ENCODE peak calls at places on chromosomes 1 and 21, in eight cellular contexts. One of them, this sample, is unnamed.

GRCh38 chr1:153506386-153506785 is 29.4 kb downstream of the S100A6 start:
- DNase-seq in cardiac muscle cell: no peak
- DNase-seq in K562: no peak
- DNase-seq in breast epithelium: no peak
- DNase-seq in left ventricle myocardium inferior: no peak
- DNase-seq in fibroblast of lung: no peak
- DNase-seq in mesendoderm: no peak
- DNase-seq in neural progenitor cell: no peak
- DNase-seq in this sample: no peak

GRCh38 chr21:26449161-26449560 is 123.9 kb downstream of the CYYR1 start:
- DNase-seq in cardiac muscle cell: peak; percentile 64
- DNase-seq in breast epithelium: no peak
- DNase-seq in fibroblast of lung: peak; percentile 69
- DNase-seq in K562: no peak
- DNase-seq in neural progenitor cell: no peak
- DNase-seq in mesendoderm: no peak
- DNase-seq in left ventricle myocardium inferior: no peak
- DNase-seq in this sample: no peak

GRCh38 chr21:39601194-39601940 is 11.4 kb upstream of the B3GALT5 start:
- DNase-seq in mesendoderm: no peak
- DNase-seq in fibroblast of lung: peak; percentile 50
- DNase-seq in left ventricle myocardium inferior: no peak
- DNase-seq in cardiac muscle cell: no peak
- DNase-seq in breast epithelium: no peak
- DNase-seq in neural progenitor cell: no peak
- DNase-seq in K562: no peak
- DNase-seq in this sample: no peak

GRCh38 chr1:20588634-20589225 is at the start of gene CDA:
- DNase-seq in mesendoderm: peak; percentile 42
- DNase-seq in breast epithelium: no peak
- DNase-seq in fibroblast of lung: no peak
- DNase-seq in left ventricle myocardium inferior: peak; percentile 25
- DNase-seq in K562: no peak
- DNase-seq in neural progenitor cell: no peak
- DNase-seq in cardiac muscle cell: no peak
- DNase-seq in this sample: no peak

GRCh38 chr21:39048574-39048973 is 134.7 kb downstream of the PSMG1 start:
- DNase-seq in K562: no peak
- DNase-seq in left ventricle myocardium inferior: no peak
- DNase-seq in fibroblast of lung: peak; percentile 71
- DNase-seq in neural progenitor cell: no peak
- DNase-seq in cardiac muscle cell: peak; percentile 78
- DNase-seq in mesendoderm: no peak
- DNase-seq in breast epithelium: no peak
- DNase-seq in this sample: no peak

GRCh38 chr21:16713331-16714114 is 799.3 kb upstream of the CXADR start:
- DNase-seq in left ventricle myocardium inferior: no peak
- DNase-seq in cardiac muscle cell: peak; percentile 32
- DNase-seq in neural progenitor cell: no peak
- DNase-seq in mesendoderm: no peak
- DNase-seq in breast epithelium: no peak
- DNase-seq in K562: no peak
- DNase-seq in fibroblast of lung: peak; percentile 23
- DNase-seq in this sample: no peak

GRCh38 chr1:113998361-113998760 is 19.1 kb downstream of the OLFML3 start:
- DNase-seq in cardiac muscle cell: peak; percentile 74
- DNase-seq in K562: no peak
- DNase-seq in mesendoderm: no peak
- DNase-seq in left ventricle myocardium inferior: no peak
- DNase-seq in fibroblast of lung: no peak
- DNase-seq in breast epithelium: no peak
- DNase-seq in neural progenitor cell: no peak
- DNase-seq in this sample: no peak

GRCh38 chr1:198107041-198107440 is 49.8 kb upstream of the NEK7 start:
- DNase-seq in cardiac muscle cell: peak; percentile 16
- DNase-seq in neural progenitor cell: no peak
- DNase-seq in mesendoderm: peak; percentile 70
- DNase-seq in left ventricle myocardium inferior: no peak
- DNase-seq in K562: no peak
- DNase-seq in fibroblast of lung: peak; percentile 55
- DNase-seq in breast epithelium: no peak
- DNase-seq in this sample: no peak

GRCh38 chr1:158007949-158008386 is 14.5 kb downstream of the KIRREL1 start:
- DNase-seq in K562: no peak
- DNase-seq in mesendoderm: peak; percentile 75
- DNase-seq in fibroblast of lung: no peak
- DNase-seq in cardiac muscle cell: no peak
- DNase-seq in breast epithelium: no peak
- DNase-seq in neural progenitor cell: no peak
- DNase-seq in left ventricle myocardium inferior: no peak
- DNase-seq in this sample: no peak

GRCh38 chr1:204417231-204417997 is 5.8 kb upstream of the PPP1R15B start:
- DNase-seq in fibroblast of lung: peak; percentile 98
- DNase-seq in breast epithelium: peak; percentile 73
- DNase-seq in K562: peak; percentile 84
- DNase-seq in cardiac muscle cell: peak; percentile 92
- DNase-seq in left ventricle myocardium inferior: peak; percentile 32
- DNase-seq in mesendoderm: peak; percentile 93
- DNase-seq in neural progenitor cell: no peak
- DNase-seq in this sample: peak; percentile 75

GRCh38 chr1:5992814-5993552 is 758 bp upstream of the NPHP4 start:
- DNase-seq in fibroblast of lung: no peak
- DNase-seq in cardiac muscle cell: no peak
- DNase-seq in neural progenitor cell: peak; percentile 63
- DNase-seq in breast epithelium: no peak
- DNase-seq in K562: peak; percentile 69
- DNase-seq in left ventricle myocardium inferior: no peak
- DNase-seq in mesendoderm: peak; percentile 33
- DNase-seq in this sample: no peak

GRCh38 chr1:101025283-101025679 is 303 bp downstream of the DPH5 start:
- DNase-seq in breast epithelium: no peak
- DNase-seq in fibroblast of lung: peak; percentile 37
- DNase-seq in cardiac muscle cell: peak; percentile 30
- DNase-seq in K562: peak; percentile 35
- DNase-seq in neural progenitor cell: no peak
- DNase-seq in mesendoderm: no peak
- DNase-seq in left ventricle myocardium inferior: no peak
- DNase-seq in this sample: no peak

GRCh38 chr1:216064643-216065042 is 358.6 kb downstream of the USH2A start:
- DNase-seq in left ventricle myocardium inferior: no peak
- DNase-seq in mesendoderm: no peak
- DNase-seq in neural progenitor cell: no peak
- DNase-seq in fibroblast of lung: no peak
- DNase-seq in cardiac muscle cell: no peak
- DNase-seq in K562: no peak
- DNase-seq in breast epithelium: no peak
- DNase-seq in this sample: no peak

GRCh38 chr1:37862330-37862729 is 2.9 kb upstream of the MTF1 start:
- DNase-seq in left ventricle myocardium inferior: no peak
- DNase-seq in fibroblast of lung: no peak
- DNase-seq in cardiac muscle cell: no peak
- DNase-seq in breast epithelium: no peak
- DNase-seq in K562: peak; percentile 17
- DNase-seq in neural progenitor cell: no peak
- DNase-seq in mesendoderm: no peak
- DNase-seq in this sample: no peak

GRCh38 chr1:46303872-46304326 is 401 bp downstream of the UQCRH start:
- DNase-seq in cardiac muscle cell: no peak
- DNase-seq in mesendoderm: peak; percentile 35
- DNase-seq in neural progenitor cell: no peak
- DNase-seq in left ventricle myocardium inferior: no peak
- DNase-seq in fibroblast of lung: no peak
- DNase-seq in K562: no peak
- DNase-seq in breast epithelium: no peak
- DNase-seq in this sample: no peak

GRCh38 chr1:91872560-91873081 is 13.3 kb downstream of the TGFBR3 start:
- DNase-seq in K562: peak; percentile 36
- DNase-seq in breast epithelium: no peak
- DNase-seq in left ventricle myocardium inferior: no peak
- DNase-seq in cardiac muscle cell: no peak
- DNase-seq in neural progenitor cell: no peak
- DNase-seq in fibroblast of lung: peak; percentile 64
- DNase-seq in mesendoderm: no peak
- DNase-seq in this sample: no peak

GRCh38 chr1:181818943-181819342 is 242.6 kb downstream of the ZNF648 start:
- DNase-seq in cardiac muscle cell: no peak
- DNase-seq in K562: no peak
- DNase-seq in fibroblast of lung: no peak
- DNase-seq in left ventricle myocardium inferior: no peak
- DNase-seq in neural progenitor cell: no peak
- DNase-seq in breast epithelium: no peak
- DNase-seq in mesendoderm: peak; percentile 43
- DNase-seq in this sample: no peak

GRCh38 chr1:213790565-213790964 is 197.2 kb upstream of the PROX1 start:
- DNase-seq in K562: no peak
- DNase-seq in mesendoderm: no peak
- DNase-seq in breast epithelium: no peak
- DNase-seq in neural progenitor cell: no peak
- DNase-seq in fibroblast of lung: no peak
- DNase-seq in left ventricle myocardium inferior: no peak
- DNase-seq in cardiac muscle cell: no peak
- DNase-seq in this sample: no peak
- H3K4me3 ChIP-seq in K562: no peak overlapping the region
- H3K4me3 ChIP-seq in mesendoderm: no peak overlapping the region
- H3K4me3 ChIP-seq in breast epithelium: no peak overlapping the region
- H3K4me3 ChIP-seq in neural progenitor cell: no peak overlapping the region
- H3K4me3 ChIP-seq in fibroblast of lung: no peak overlapping the region
- H3K4me3 ChIP-seq in left ventricle myocardium inferior: no peak overlapping the region
- H3K4me3 ChIP-seq in cardiac muscle cell: no peak overlapping the region
- H3K4me3 ChIP-seq in this sample: no peak overlapping the region

DNA sequence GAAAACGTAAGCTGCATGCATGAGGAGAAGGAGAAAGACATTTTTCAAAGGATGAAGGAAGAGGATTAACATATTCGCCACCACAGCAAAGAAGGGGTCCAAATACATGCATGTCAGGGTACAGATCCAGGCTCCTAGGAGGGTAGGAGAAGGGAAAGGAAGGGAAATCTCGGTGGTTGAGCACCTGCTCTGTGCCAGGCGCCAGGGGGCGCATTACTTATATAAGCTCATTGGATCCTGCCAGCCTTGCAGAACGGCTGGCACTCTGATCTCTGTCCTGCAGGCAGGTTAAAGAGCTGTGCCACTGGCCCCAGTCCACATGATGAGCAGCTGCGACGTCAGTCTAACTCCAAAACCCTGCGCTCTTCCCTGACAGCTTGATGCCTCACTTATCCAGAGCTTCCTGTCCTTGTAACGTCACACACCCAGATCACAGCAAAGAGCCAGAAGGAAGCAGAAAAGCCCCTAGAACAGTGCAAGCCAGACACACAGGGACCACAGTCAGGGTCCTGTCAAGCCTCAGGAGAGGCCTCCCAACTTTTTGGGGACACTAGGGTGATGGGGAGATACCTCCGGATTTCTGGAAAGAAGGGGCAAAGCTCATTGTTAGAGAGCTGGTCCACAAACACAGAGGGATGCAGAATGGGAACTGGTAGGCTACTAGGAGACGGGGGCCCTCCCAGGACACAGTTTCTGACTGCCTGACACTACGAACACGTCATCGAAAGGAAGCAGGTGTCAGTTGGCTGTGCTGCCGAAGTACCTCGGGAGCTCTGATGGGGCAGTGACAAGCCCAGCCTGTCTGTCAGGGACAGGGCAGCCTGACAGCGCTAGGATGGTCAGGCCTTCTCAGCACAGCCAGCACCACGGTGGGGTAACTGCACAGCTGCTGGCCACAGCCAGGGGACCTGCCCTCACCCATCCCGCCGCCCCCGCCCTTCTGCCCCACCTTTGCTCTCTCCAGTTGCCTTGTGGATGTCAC is 99.1 kb downstream of the BEND5 start:
- DNase-seq in mesendoderm: peak; percentile 77
- DNase-seq in K562: peak; percentile 69
- DNase-seq in cardiac muscle cell: peak; percentile 72
- DNase-seq in left ventricle myocardium inferior: peak; percentile 49
- DNase-seq in fibroblast of lung: peak; percentile 48
- DNase-seq in breast epithelium: no peak
- DNase-seq in neural progenitor cell: peak; percentile 89
- DNase-seq in this sample: peak; percentile 58
- H3K27ac ChIP-seq in mesendoderm: no peak overlapping the region
- H3K27ac ChIP-seq in K562: no peak overlapping the region
- H3K27ac ChIP-seq in cardiac muscle cell: no peak overlapping the region
- H3K27ac ChIP-seq in left ventricle myocardium inferior: no peak overlapping the region
- H3K27ac ChIP-seq in fibroblast of lung: no peak overlapping the region
- H3K27ac ChIP-seq in breast epithelium: no peak overlapping the region
- H3K27ac ChIP-seq in neural progenitor cell: no peak overlapping the region
- H3K27ac ChIP-seq in this sample: no peak overlapping the region

DNA sequence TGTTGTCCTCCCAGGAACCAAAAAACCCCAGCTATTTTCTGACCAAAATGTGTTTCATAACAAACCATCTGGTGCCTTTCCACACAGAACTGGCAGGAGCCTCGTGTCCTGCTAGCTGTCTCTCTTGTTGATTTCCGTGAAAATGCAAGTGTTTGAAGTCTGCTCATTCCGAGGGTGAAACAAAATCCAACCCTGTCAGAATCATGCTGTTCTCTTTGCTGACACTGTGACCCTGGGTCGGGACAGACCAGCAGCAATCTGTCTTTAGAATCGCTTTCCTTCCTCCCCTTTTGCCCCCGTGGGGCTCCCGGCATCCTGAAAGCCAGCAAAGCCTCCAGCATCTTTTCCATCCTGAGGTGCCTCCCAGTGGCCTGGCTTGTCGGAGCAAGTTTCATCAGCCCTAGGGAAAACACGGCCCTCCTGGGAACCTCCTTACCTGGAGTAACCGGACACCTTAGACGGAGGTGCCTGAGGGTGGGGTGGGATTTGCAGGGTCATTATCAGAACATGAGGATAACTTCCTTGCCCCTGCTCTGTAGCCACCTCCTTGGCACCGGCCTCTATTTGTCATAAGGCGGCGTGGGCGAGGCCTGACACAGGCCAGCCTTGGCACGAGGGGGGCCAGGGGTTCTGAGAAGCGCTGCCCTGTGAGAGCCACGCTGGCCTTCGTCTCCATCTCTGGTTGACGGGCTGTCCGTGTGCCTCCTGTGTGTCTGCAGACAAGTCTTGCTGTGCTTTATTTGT is 24.9 kb downstream of the LDLRAP1 start:
- DNase-seq in fibroblast of lung: peak; percentile 60
- DNase-seq in left ventricle myocardium inferior: no peak
- DNase-seq in mesendoderm: peak; percentile 94
- DNase-seq in cardiac muscle cell: peak; percentile 70
- DNase-seq in K562: no peak
- DNase-seq in breast epithelium: peak; percentile 75
- DNase-seq in neural progenitor cell: peak; percentile 46
- DNase-seq in this sample: no peak
- H3K4me1 ChIP-seq in fibroblast of lung: peaks cover 33% of the 10 kb centered on the region
- H3K4me1 ChIP-seq in left ventricle myocardium inferior: peaks cover 54% of the 10 kb centered on the region
- H3K4me1 ChIP-seq in mesendoderm: peaks cover 2% of the 10 kb centered on the region
- H3K4me1 ChIP-seq in cardiac muscle cell: peaks cover 15% of the 10 kb centered on the region
- H3K4me1 ChIP-seq in K562: peaks cover 24% of the 10 kb centered on the region
- H3K4me1 ChIP-seq in breast epithelium: peaks cover 8% of the 10 kb centered on the region
- H3K4me1 ChIP-seq in neural progenitor cell: peaks cover 42% of the 10 kb centered on the region
- H3K4me1 ChIP-seq in this sample: peaks cover 19% of the 10 kb centered on the region

DNA sequence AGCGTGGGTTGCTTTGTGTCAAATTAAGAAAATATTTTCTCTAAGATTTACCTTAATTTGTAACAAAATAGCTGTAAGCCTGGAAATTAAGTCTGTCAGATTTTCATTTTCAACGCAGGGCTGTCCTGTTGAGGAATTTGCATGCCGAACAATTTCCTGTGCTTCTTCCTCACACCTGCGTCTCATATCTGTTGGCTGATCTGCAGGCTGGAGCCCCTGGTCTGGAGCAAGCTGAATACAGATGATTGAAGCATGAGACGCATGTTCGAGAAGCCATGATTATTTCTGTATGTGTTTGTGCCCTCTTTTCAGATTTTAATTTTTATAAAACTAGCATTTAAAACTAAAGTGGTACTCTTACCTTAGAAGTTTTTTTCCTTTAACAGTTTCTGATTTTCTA is 9.8 kb downstream of the MIXL1 start:
- DNase-seq in mesendoderm: peak; percentile 61
- DNase-seq in fibroblast of lung: no peak
- DNase-seq in neural progenitor cell: no peak
- DNase-seq in breast epithelium: no peak
- DNase-seq in left ventricle myocardium inferior: no peak
- DNase-seq in cardiac muscle cell: no peak
- DNase-seq in K562: no peak
- DNase-seq in this sample: no peak
- H3K4me3 ChIP-seq in mesendoderm: no peak overlapping the region
- H3K4me3 ChIP-seq in fibroblast of lung: no peak overlapping the region
- H3K4me3 ChIP-seq in neural progenitor cell: no peak overlapping the region
- H3K4me3 ChIP-seq in breast epithelium: no peak overlapping the region
- H3K4me3 ChIP-seq in left ventricle myocardium inferior: no peak overlapping the region
- H3K4me3 ChIP-seq in cardiac muscle cell: no peak overlapping the region
- H3K4me3 ChIP-seq in K562: no peak overlapping the region
- H3K4me3 ChIP-seq in this sample: no peak overlapping the region